ENCODE peak calls at places on chromosomes 2 and 18, in nine cellular contexts. O is GM12892, X is HuH-7.5, G is kidney tubule cell, Z is G401, P is epithelial cell of prostate, Y is T-helper 2 cell, H is NCI-H1048, L is Caki2. T is an unnamed sample.

GRCh38 chr2:127004893-127005600 is 101.9 kb downstream of the BIN1 start:
- DNase-seq in O (no peak), X (no peak), G (no peak), Z (no peak), P (no peak), Y (no peak), H (no peak), L (no peak), T (no peak)

GRCh38 chr18:55953326-55953725 is 365.3 kb upstream of the TCF4 start:
- DNase-seq in O (no peak), X (no peak), G (no peak), Z (no peak), P (no peak), Y (no peak), H (no peak), L (no peak), T (no peak)

GRCh38 chr2:210655229-210655628 is 98.8 kb downstream of the CPS1 start:
- DNase-seq in O (no peak), X (no peak), G (no peak), Z (no peak), P (no peak), Y (no peak), H (no peak), L (no peak), T (no peak)

GRCh38 chr18:37393945-37394609 is 171.5 kb downstream of the CELF4 start:
- DNase-seq in O (peak), X (no peak), G (peak), Z (peak), P (no peak), Y (no peak), H (no peak), L (peak), T (no peak)

GRCh38 chr2:220856486-220856885 is 715.6 kb downstream of the EPHA4 start:
- DNase-seq in O (no peak), X (no peak), G (no peak), Z (no peak), P (no peak), Y (no peak), H (no peak), L (no peak), T (no peak)

GRCh38 chr2:85936421-85937068 is 47.8 kb upstream of the ST3GAL5 start:
- DNase-seq in O (no peak), X (no peak), G (peak), Z (no peak), P (no peak), Y (no peak), H (no peak), L (peak), T (no peak)

GRCh38 chr2:156099382-156099781 is 233.1 kb downstream of the NR4A2 start:
- DNase-seq in O (no peak), X (no peak), G (no peak), Z (no peak), P (no peak), Y (no peak), H (no peak), L (no peak), T (no peak)

GRCh38 chr2:69509011-69509749 is 71.9 kb upstream of the NFU1 start:
- DNase-seq in O (no peak), X (no peak), G (no peak), Z (no peak), P (no peak), Y (no peak), H (no peak), L (no peak), T (no peak)

GRCh38 chr2:12014088-12014960 is 267.9 kb downstream of the LPIN1 start:
- DNase-seq in O (no peak), X (no peak), G (peak), Z (no peak), P (no peak), Y (no peak), H (no peak), L (no peak), T (no peak)

GRCh38 chr18:77101410-77102245 is 31.0 kb downstream of the MBP start:
- DNase-seq in O (no peak), X (no peak), G (peak), Z (no peak), P (peak), Y (peak), H (no peak), L (peak), T (no peak)

GRCh38 chr2:96336104-96336775 is 674 bp downstream of the NCAPH start:
- DNase-seq in O (no peak), X (no peak), G (no peak), Z (no peak), P (no peak), Y (no peak), H (no peak), L (no peak), T (no peak)

GRCh38 chr2:63977904-63978303 is 41.3 kb downstream of the VPS54 start:
- DNase-seq in O (no peak), X (no peak), G (no peak), Z (no peak), P (no peak), Y (no peak), H (no peak), L (no peak), T (peak)

GRCh38 chr2:170717599-170717963 is 2.4 kb downstream of the SP5 start:
- DNase-seq in O (no peak), X (no peak), G (no peak), Z (no peak), P (no peak), Y (no peak), H (no peak), L (no peak), T (no peak)

GRCh38 chr2:102621630-102622029 is 2.3 kb downstream of the SLC9A2 start:
- DNase-seq in O (no peak), X (no peak), G (peak), Z (no peak), P (no peak), Y (no peak), H (no peak), L (no peak), T (no peak)

GRCh38 chr2:206289391-206289790 is 14.9 kb downstream of the ZDBF2 start:
- DNase-seq in O (no peak), X (no peak), G (no peak), Z (no peak), P (no peak), Y (no peak), H (no peak), L (no peak), T (no peak)

GRCh38 chr18:56598422-56598821 is 40.0 kb downstream of the TXNL1 start:
- DNase-seq in O (no peak), X (no peak), G (no peak), Z (no peak), P (no peak), Y (no peak), H (no peak), L (no peak), T (no peak)

T was measured in T-cell.